ENCODE peak calls at places on chromosomes 12 and 14, in nine cellular contexts. I, J, F, Q, C, A, V, H and L are unnamed samples.

GRCh38 chr12:128702344-128702743 is 121.4 kb downstream of the SLC15A4 start:
- DNase-seq in Q (no peak), F (no peak), C (no peak), A (no peak), J (no peak), V (no peak), I (no peak), H (no peak), L (no peak)

GRCh38 chr12:53754633-53755261 is 3.0 kb upstream of the CISTR start:
- DNase-seq in C (no peak), Q (peak; percentile 66), F (no peak), I (no peak), A (no peak), J (no peak), H (no peak), V (no peak), L (no peak)

GRCh38 chr12:101782544-101782855 is 43.2 kb upstream of the SYCP3 start:
- DNase-seq in V (no peak), H (peak; percentile 14), I (no peak), J (no peak), Q (no peak), A (no peak), C (no peak), F (no peak), L (no peak)

GRCh38 chr14:100155049-100155621 is 4.3 kb downstream of the DEGS2 start:
- DNase-seq in C (peak; percentile 62), H (no peak), F (no peak), J (peak; percentile 85), Q (peak; percentile 47), A (no peak), V (no peak), I (no peak), L (peak; percentile 85)

GRCh38 chr12:131024721-131025120 is 71.0 kb downstream of the ADGRD1 start:
- DNase-seq in C (no peak), V (no peak), A (no peak), F (no peak), Q (no peak), I (no peak), H (no peak), J (no peak), L (no peak)

GRCh38 chr12:100576311-100577036 is 3.0 kb downstream of the GAS2L3 start:
- DNase-seq in V (peak; percentile 86), A (no peak), J (no peak), C (no peak), Q (peak; percentile 88), F (no peak), H (no peak), I (no peak), L (peak; percentile 29)

GRCh38 chr12:65004270-65004669 is 116.8 kb downstream of the WIF1 start:
- DNase-seq in F (no peak), A (no peak), J (no peak), V (peak; percentile 91), Q (peak; percentile 9), H (no peak), C (no peak), I (no peak), L (no peak)

GRCh38 chr14:24013654-24014514 is 25.2 kb downstream of the DHRS4L2 start:
- DNase-seq in F (peak; percentile 44), H (peak; percentile 41), I (peak; percentile 62), V (peak; percentile 65), Q (peak; percentile 77), A (peak; percentile 67), C (no peak), J (peak; percentile 75), L (peak; percentile 33)

GRCh38 chr14:55438066-55438683 is 2.2 kb downstream of the TBPL2 start:
- DNase-seq in H (no peak), C (no peak), V (peak; percentile 42), I (no peak), Q (peak; percentile 75), F (peak; percentile 14), J (peak; percentile 74), A (peak; percentile 29), L (no peak)

GRCh38 chr14:88535149-88535548 is 19.7 kb downstream of the PTPN21 start:
- DNase-seq in V (no peak), Q (no peak), I (no peak), J (peak; percentile 46), C (no peak), H (no peak), A (no peak), F (no peak), L (no peak)

GRCh38 chr14:83172363-83172762 is 1638.7 kb upstream of the SEL1L start:
- DNase-seq in H (peak; percentile 49), F (no peak), Q (no peak), I (no peak), C (no peak), V (no peak), J (no peak), A (no peak), L (peak; percentile 1)

GRCh38 chr12:26017484-26018211 is 59.2 kb downstream of the RASSF8 start:
- DNase-seq in I (no peak), H (no peak), V (peak; percentile 26), A (peak; percentile 60), C (no peak), F (no peak), Q (peak; percentile 53), J (peak; percentile 85), L (no peak)